ENCODE peak calls at places on chromosomes 12 and 14, in eight cellular contexts. V, H, J, T, B, Z, P and X are unnamed samples.

GRCh38 chr14:100471451-100472093 is 115.6 kb downstream of the BEGAIN start:
- DNase-seq in V (no peak), H (no peak), J (no peak), T (no peak), B (no peak), Z (no peak), P (no peak), X (no peak)

GRCh38 chr14:61547186-61548121 is 147.9 kb upstream of the HIF1A start:
- DNase-seq in V (no peak), H (peak), J (peak), T (no peak), B (no peak), Z (peak), P (no peak), X (peak)

GRCh38 chr14:64591809-64592208 is 42.0 kb downstream of the PPP1R36 start:
- DNase-seq in V (no peak), H (no peak), J (no peak), T (no peak), B (no peak), Z (no peak), P (no peak), X (no peak)

GRCh38 chr12:119775246-119775895 is 101.7 kb downstream of the CIT start:
- DNase-seq in V (no peak), H (no peak), J (no peak), T (no peak), B (no peak), Z (no peak), P (no peak), X (no peak)

GRCh38 chr12:76554411-76555225 is 5.0 kb downstream of the OSBPL8 start:
- DNase-seq in V (peak), H (no peak), J (no peak), T (no peak), B (no peak), Z (no peak), P (no peak), X (no peak)

GRCh38 chr12:97276621-97277020 is 186.0 kb upstream of the RMST start:
- DNase-seq in V (no peak), H (no peak), J (no peak), T (no peak), B (no peak), Z (no peak), P (no peak), X (no peak)

GRCh38 chr12:54967461-54967860 is 17.1 kb downstream of the TESPA1 start:
- DNase-seq in V (no peak), H (peak), J (peak), T (no peak), B (no peak), Z (no peak), P (no peak), X (peak)

GRCh38 chr12:47080725-47081502 is 1.2 kb upstream of the AMIGO2 start:
- DNase-seq in V (no peak), H (peak), J (peak), T (peak), B (no peak), Z (peak), P (no peak), X (peak)

GRCh38 chr12:64221656-64222010 is 463 bp downstream of the KICS2 start:
- DNase-seq in V (peak), H (peak), J (peak), T (peak), B (peak), Z (peak), P (peak), X (peak)

GRCh38 chr12:102061096-102061555 is 665 bp downstream of the WASHC3 start:
- DNase-seq in V (peak), H (peak), J (peak), T (no peak), B (no peak), Z (no peak), P (peak), X (peak)

GRCh38 chr14:31207287-31207745 is 277 bp downstream of the HECTD1 start:
- DNase-seq in V (peak), H (no peak), J (peak), T (no peak), B (no peak), Z (no peak), P (no peak), X (peak)

GRCh38 chr12:113880993-113881392 is 85.1 kb downstream of the RBM19 start:
- DNase-seq in V (no peak), H (no peak), J (no peak), T (no peak), B (no peak), Z (no peak), P (no peak), X (no peak)

GRCh38 chr12:47799357-47799955 is 20.2 kb downstream of the HDAC7 start:
- DNase-seq in V (no peak), H (no peak), J (no peak), T (no peak), B (no peak), Z (no peak), P (no peak), X (no peak)

GRCh38 chr14:91927216-91927615 is 20.3 kb downstream of the FBLN5 start:
- DNase-seq in V (no peak), H (peak), J (no peak), T (no peak), B (no peak), Z (no peak), P (no peak), X (no peak)

GRCh38 chr14:91926131-91926890 is 21.2 kb downstream of the FBLN5 start:
- DNase-seq in V (no peak), H (no peak), J (no peak), T (no peak), B (no peak), Z (no peak), P (no peak), X (no peak)

GRCh38 chr14:91925727-91926121 is 21.8 kb downstream of the FBLN5 start:
- DNase-seq in V (no peak), H (no peak), J (no peak), T (no peak), B (no peak), Z (no peak), P (no peak), X (no peak)

GRCh38 chr14:91927800-91928199 is 19.7 kb downstream of the FBLN5 start:
- DNase-seq in V (no peak), H (no peak), J (no peak), T (no peak), B (no peak), Z (no peak), P (no peak), X (no peak)

DNA sequence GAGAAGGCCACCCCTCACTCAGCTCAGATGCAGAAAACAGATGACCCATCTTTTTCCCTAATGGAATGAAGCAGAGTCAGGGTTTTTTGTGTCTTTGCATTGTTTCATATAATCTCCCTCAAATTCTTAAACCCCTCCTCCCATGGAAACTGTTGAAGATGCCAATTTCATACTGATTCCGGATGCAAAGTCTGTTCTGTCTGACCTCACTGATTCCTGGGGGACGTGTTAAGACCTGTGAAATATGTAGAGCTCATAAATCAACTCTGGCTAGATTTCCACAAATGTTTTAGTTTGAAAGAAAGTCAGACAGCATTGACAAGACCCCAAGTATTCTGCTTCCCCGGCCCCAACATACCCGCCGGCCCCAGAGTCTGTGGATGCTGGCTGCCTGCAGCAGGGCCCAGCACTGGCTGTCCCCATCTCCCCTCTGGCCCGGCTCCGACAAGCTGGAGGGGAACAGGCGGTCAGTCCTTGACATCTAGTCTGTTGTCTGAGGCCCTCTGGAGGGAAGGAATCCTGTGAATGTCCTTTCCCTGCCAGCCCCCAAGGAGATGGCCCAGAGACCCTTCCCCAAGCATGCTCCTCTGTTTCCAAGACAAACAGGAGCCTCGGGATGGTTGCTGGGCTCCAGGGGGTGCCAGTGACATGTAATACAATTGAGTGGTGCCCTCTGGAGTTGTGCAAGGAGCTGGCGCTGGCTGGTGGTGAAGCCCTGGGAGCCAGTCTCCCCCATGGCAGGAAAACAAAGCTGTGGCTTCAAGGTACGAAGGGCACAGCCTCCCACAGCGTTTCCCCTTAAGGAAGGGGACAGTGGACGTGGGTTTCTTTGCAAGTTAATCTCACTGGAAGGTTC is 22.4 kb downstream of the FBLN5 start:
- DNase-seq in V (no peak), H (peak), J (no peak), T (no peak), B (no peak), Z (no peak), P (no peak), X (peak)
- TF ChIP-seq CTCF in V (no peak), H (no peak), J (no peak), T (no peak), B (no peak), Z (no peak), P (no peak), X (no peak)

DNA sequence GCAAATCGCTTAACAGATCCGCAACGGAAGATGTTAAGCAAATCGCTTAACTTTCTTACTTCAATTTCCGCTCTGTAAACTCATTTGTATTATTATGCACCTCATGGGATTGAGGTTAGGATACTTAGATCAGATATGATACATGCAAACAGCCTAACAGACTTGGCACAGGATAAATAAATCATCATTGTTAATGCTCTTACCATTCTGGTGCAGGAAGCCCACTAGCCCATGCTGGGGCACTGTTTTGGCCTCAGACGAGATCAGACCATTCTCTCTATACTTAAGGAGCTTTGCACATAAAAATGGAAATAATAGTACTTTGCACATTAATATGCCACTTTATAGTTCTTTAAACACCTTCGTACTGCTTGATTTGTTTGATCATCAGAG is 445 bp downstream of the NCAPD2 start:
- DNase-seq in V (no peak), H (no peak), J (no peak), T (no peak), B (no peak), Z (no peak), P (no peak), X (no peak)
- TF ChIP-seq CTCF in V (peak), H (peak), J (no peak), T (no peak), B (peak), Z (no peak), P (no peak), X (no peak)

DNA sequence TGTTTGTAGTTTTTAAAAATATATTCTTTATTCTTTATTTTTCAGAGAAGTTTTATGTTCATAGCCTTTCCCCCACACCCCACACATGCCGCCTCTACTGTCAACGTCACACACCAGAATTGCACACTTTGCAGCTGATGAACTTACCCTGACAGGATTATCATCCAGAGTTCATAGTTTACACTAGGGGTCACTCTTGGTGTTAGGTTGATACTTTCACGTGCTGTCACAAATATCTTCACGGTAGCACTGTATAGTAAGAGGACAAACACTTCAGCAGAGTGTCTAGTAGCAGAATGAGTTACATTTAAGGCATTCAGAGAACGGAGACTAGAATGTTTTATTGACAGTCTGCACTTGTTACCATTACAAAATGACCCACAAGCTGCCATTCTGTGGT is 5.2 kb downstream of the DPPA3 start:
- DNase-seq in V (peak), H (no peak), J (peak), T (no peak), B (no peak), Z (peak), P (peak), X (peak)
- TF ChIP-seq CTCF in V (peak), H (no peak), J (no peak), T (no peak), B (peak), Z (peak), P (peak), X (no peak)

GRCh38 chr12:94134226-94134795 is 14.1 kb upstream of the PLXNC1 start:
- DNase-seq in V (peak), H (peak), J (peak), T (no peak), B (no peak), Z (peak), P (peak), X (peak)
- TF ChIP-seq CTCF in V (peak), H (peak), J (peak), T (peak), B (peak), Z (peak), P (peak), X (peak)

GRCh38 chr12:17992002-17992656 is 97.9 kb downstream of the RERGL start:
- DNase-seq in V (peak), H (peak), J (peak), T (no peak), B (peak), Z (peak), P (peak), X (peak)
- TF ChIP-seq CTCF in V (peak), H (peak), J (peak), T (peak), B (peak), Z (peak), P (peak), X (peak)

DNA sequence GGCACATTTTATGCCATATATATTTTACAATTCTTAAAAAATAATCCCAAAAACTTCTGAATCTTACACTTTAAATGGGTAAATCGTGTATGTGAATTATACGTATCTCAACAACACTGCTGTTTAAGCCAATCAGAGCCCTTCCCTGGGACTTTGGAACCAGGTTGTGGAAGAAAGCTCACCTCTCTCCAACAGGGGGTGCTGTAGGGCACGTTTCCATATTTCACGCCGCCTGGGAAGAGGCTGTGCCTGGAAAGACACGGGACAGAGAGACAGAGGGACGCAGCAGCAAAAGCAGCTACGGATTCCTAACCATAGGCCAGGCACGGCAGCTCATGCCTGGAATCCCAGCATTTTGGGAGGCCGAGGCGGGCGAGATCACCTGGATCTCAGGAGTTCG is 29.4 kb upstream of the FBRSL1 start:
- DNase-seq in V (no peak), H (peak), J (peak), T (no peak), B (no peak), Z (peak), P (no peak), X (no peak)
- TF ChIP-seq CTCF in V (peak), H (peak), J (peak), T (no peak), B (peak), Z (no peak), P (peak), X (peak)